ENCODE peak calls at places on chromosome 13, in six cellular contexts. N is IMR-90, O is A549, H is HepG2, J is K562, T is GM12878. U is an unnamed sample.

GRCh38 chr13:97853550-97853949 is 99.9 kb upstream of the IPO5 start:
- DNase-seq in N (peak; percentile 56), O (no peak), H (no peak), J (no peak), T (no peak), U (no peak)

GRCh38 chr13:98541211-98541610 is 35.7 kb downstream of the STK24 start:
- DNase-seq in N (no peak), O (no peak), H (no peak), J (no peak), T (no peak), U (no peak)

GRCh38 chr13:39676315-39676876 is 20.9 kb downstream of the COG6 start:
- DNase-seq in N (peak; percentile 39), O (peak; percentile 41), H (peak; percentile 28), J (peak; percentile 34), T (no peak), U (no peak)

GRCh38 chr13:99287544-99287943 is 19.7 kb downstream of the GPR183 start:
- DNase-seq in N (no peak), O (no peak), H (no peak), J (no peak), T (no peak), U (no peak)

GRCh38 chr13:101946411-101946810 is 455.4 kb downstream of the FGF14 start:
- DNase-seq in N (no peak), O (no peak), H (no peak), J (no peak), T (no peak), U (no peak)

GRCh38 chr13:91087276-91087675 is 260.2 kb upstream of the MIR17HG start:
- DNase-seq in N (no peak), O (no peak), H (no peak), J (no peak), T (no peak), U (no peak)

GRCh38 chr13:101092985-101093384 is 323.3 kb downstream of the NALCN start:
- DNase-seq in N (peak; percentile 44), O (no peak), H (no peak), J (no peak), T (no peak), U (no peak)

GRCh38 chr13:45473627-45474026 is 8.9 kb downstream of the COG3 start:
- DNase-seq in N (no peak), O (peak; percentile 12), H (peak; percentile 43), J (peak; percentile 37), T (no peak), U (peak; percentile 22)

GRCh38 chr13:29978211-29978610 is 127.8 kb upstream of the UBL3 start:
- DNase-seq in N (peak; percentile 18), O (no peak), H (no peak), J (no peak), T (no peak), U (no peak)

GRCh38 chr13:46168341-46168740 is 13.6 kb downstream of the LCP1 start:
- DNase-seq in N (no peak), O (no peak), H (no peak), J (peak; percentile 47), T (no peak), U (no peak)

GRCh38 chr13:40120288-40120687 is 464.8 kb downstream of the COG6 start:
- DNase-seq in N (no peak), O (no peak), H (no peak), J (no peak), T (no peak), U (no peak)

GRCh38 chr13:31965361-31966066 is 66.1 kb upstream of the FRY start:
- DNase-seq in N (peak; percentile 84), O (no peak), H (no peak), J (no peak), T (peak; percentile 84), U (no peak)

GRCh38 chr13:69044629-69045028 is 1063.0 kb upstream of the ATXN8OS start:
- DNase-seq in N (no peak), O (no peak), H (no peak), J (no peak), T (no peak), U (no peak)

GRCh38 chr13:46126074-46126473 is 21.2 kb upstream of the CPB2 start:
- DNase-seq in N (no peak), O (no peak), H (no peak), J (no peak), T (no peak), U (no peak)

GRCh38 chr13:38216181-38216580 is 133.5 kb upstream of the UFM1 start:
- DNase-seq in N (no peak), O (no peak), H (no peak), J (no peak), T (no peak), U (no peak)

GRCh38 chr13:99376132-99376531 is 68.9 kb upstream of the GPR183 start:
- DNase-seq in N (no peak), O (no peak), H (no peak), J (no peak), T (no peak), U (no peak)

GRCh38 chr13:49538404-49538803 is 42.7 kb downstream of the PHF11 start:
- DNase-seq in N (no peak), O (no peak), H (no peak), J (no peak), T (no peak), U (no peak)

GRCh38 chr13:20161951-20162300 is 1.1 kb upstream of the GJA3 start:
- DNase-seq in N (no peak), O (no peak), H (no peak), J (no peak), T (no peak), U (no peak)

GRCh38 chr13:43983373-43983772 is 103.7 kb downstream of the LACC1 start:
- DNase-seq in N (peak; percentile 8), O (no peak), H (no peak), J (no peak), T (no peak), U (no peak)

GRCh38 chr13:83877901-83878300 is 4.4 kb downstream of the SLITRK1 start:
- DNase-seq in N (no peak), O (no peak), H (no peak), J (no peak), T (no peak), U (no peak)

GRCh38 chr13:73168226-73168992 is 109.6 kb downstream of the KLF5 start:
- DNase-seq in N (peak; percentile 45), O (no peak), H (no peak), J (no peak), T (no peak), U (no peak)

GRCh38 chr13:28329395-28330158 is 165.4 kb downstream of the FLT1 start:
- DNase-seq in N (peak; percentile 97), O (no peak), H (no peak), J (peak; percentile 21), T (no peak), U (no peak)
- TF ChIP-seq BHLHE40 in N (peak; percentile 54), O (no peak), H (no peak), J (no peak), T (no peak), U (no peak)

GRCh38 chr13:106623799-106624198 is 55.9 kb upstream of the ARGLU1 start:
- DNase-seq in N (no peak), O (no peak), H (no peak), J (no peak), T (no peak), U (no peak)

GRCh38 chr13:106621833-106622232 is 53.9 kb upstream of the ARGLU1 start:
- DNase-seq in N (no peak), O (no peak), H (no peak), J (no peak), T (no peak), U (no peak)

GRCh38 chr13:106617561-106617960 is 49.6 kb upstream of the ARGLU1 start:
- DNase-seq in N (peak; percentile 39), O (no peak), H (no peak), J (no peak), T (no peak), U (no peak)

GRCh38 chr13:106616729-106617128 is 48.8 kb upstream of the ARGLU1 start:
- DNase-seq in N (no peak), O (no peak), H (no peak), J (no peak), T (no peak), U (no peak)

GRCh38 chr13:106619688-106620555 is 52.0 kb upstream of the ARGLU1 start:
- DNase-seq in N (peak; percentile 69), O (peak; percentile 51), H (peak; percentile 40), J (peak; percentile 36), T (peak; percentile 2), U (peak; percentile 55)
- TF ChIP-seq BHLHE40 in N (no peak), O (no peak), H (no peak), J (no peak), T (no peak), U (no peak)

DNA sequence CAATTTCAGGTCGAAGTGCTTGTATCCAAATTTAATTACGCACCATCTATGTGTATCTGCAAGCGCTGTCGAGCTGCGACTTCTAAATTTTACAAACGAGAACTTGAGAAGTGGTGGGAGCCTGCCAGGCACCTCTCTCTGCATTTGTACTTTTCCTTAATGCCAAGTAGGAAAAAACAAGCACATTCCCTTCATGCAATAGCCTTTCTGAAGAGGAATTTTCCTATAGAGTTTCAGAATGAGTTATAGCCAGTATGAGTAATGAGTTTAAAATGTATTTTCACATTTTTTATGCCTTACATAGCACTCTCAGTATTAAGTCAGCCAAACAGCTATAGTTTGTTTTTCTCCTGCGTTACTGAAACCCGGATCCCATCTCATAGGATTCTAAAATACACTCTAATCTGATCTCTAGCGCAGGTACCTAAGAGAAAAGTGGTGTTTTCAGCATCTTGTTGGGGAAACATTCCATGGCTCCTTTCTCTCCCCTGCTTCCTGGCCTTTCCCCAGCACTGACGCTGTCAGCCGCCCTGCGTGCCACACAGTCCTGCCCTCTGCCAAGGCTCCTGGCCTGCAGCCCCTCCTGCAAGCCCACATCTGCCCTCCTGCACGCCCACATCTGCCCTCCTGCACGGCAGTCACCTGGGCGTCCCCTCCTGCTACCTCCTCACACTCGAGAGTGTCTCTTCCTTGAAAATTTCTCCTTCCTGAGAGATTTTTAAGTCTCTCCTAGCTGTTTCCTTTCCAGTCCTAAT is 526.9 kb downstream of the MYO16 start:
- DNase-seq in N (peak; percentile 86), O (peak; percentile 54), H (no peak), J (no peak), T (no peak), U (no peak)
- TF ChIP-seq BHLHE40 in N (no peak), O (no peak), H (no peak), J (no peak), T (no peak), U (no peak)

GRCh38 chr13:113647351-113648217 is 10.4 kb downstream of the ATP4B start:
- DNase-seq in N (no peak), O (peak; percentile 79), H (no peak), J (no peak), T (no peak), U (no peak)
- TF ChIP-seq BHLHE40 in N (no peak), O (no peak), H (no peak), J (no peak), T (no peak), U (no peak)

U was measured in HEK293T.